ENCODE peak calls at places on chromosomes 6 and 20, in four cellular contexts. L is AG09309, U is activated B cell treated with CpG ODN at 0.5 μM for 24 hours, T is lower leg skin. C is an unnamed sample.

GRCh38 chr20:22575087-22575721 is 9.2 kb downstream of the FOXA2 start:
- DNase-seq in L (no peak), U (no peak), T (no peak), C (no peak)

GRCh38 chr6:139378882-139379341 is 4.5 kb upstream of the CITED2 start:
- DNase-seq in L (no peak), U (no peak), T (no peak), C (peak; percentile 39)

GRCh38 chr6:154202334-154202733 is 154.3 kb downstream of the IPCEF1 start:
- DNase-seq in L (no peak), U (no peak), T (no peak), C (no peak)

GRCh38 chr6:35557239-35557638 is 44.5 kb upstream of the TULP1 start:
- DNase-seq in L (no peak), U (no peak), T (no peak), C (no peak)

GRCh38 chr6:137866200-137866913 is 702 bp upstream of the TNFAIP3 start:
- DNase-seq in L (no peak), U (peak; percentile 74), T (peak; percentile 57), C (no peak)

GRCh38 chr20:14724465-14724864 is 387.1 kb upstream of the FLRT3 start:
- DNase-seq in L (no peak), U (no peak), T (no peak), C (no peak)

GRCh38 chr6:84910881-84911607 is 146.6 kb upstream of the TBX18 start:
- DNase-seq in L (no peak), U (no peak), T (no peak), C (no peak)

GRCh38 chr6:104483225-104483834 is 376.4 kb downstream of the HACE1 start:
- DNase-seq in L (no peak), U (no peak), T (no peak), C (no peak)

GRCh38 chr6:97697450-97697849 is 414.4 kb upstream of the MMS22L start:
- DNase-seq in L (no peak), U (no peak), T (no peak), C (no peak)

GRCh38 chr6:126535138-126535537 is 195.2 kb downstream of the CENPW start:
- DNase-seq in L (no peak), U (no peak), T (no peak), C (no peak)

GRCh38 chr6:15244605-15245360 is 1.1 kb upstream of the JARID2 start:
- DNase-seq in L (no peak), U (no peak), T (peak; percentile 73), C (peak; percentile 93)

GRCh38 chr20:47688385-47689381 is 96.6 kb downstream of the SULF2 start:
- DNase-seq in L (no peak), U (no peak), T (no peak), C (no peak)

GRCh38 chr20:38732981-38733380 is 8.7 kb downstream of the SLC32A1 start:
- DNase-seq in L (no peak), U (no peak), T (no peak), C (no peak)

GRCh38 chr20:48040051-48040450 is 254.8 kb upstream of the SULF2 start:
- DNase-seq in L (no peak), U (no peak), T (no peak), C (no peak)

GRCh38 chr6:66838764-66839163 is 1131.7 kb upstream of the EYS start:
- DNase-seq in L (no peak), U (no peak), T (no peak), C (no peak)

GRCh38 chr6:18595774-18596528 is 208.8 kb downstream of the RNF144B start:
- DNase-seq in L (peak; percentile 38), U (no peak), T (peak; percentile 82), C (no peak)

GRCh38 chr6:15249371-15250019 is 3.6 kb downstream of the JARID2 start:
- DNase-seq in L (no peak), U (no peak), T (no peak), C (no peak)

GRCh38 chr6:90544085-90544484 is 42.8 kb downstream of the MAP3K7 start:
- DNase-seq in L (no peak), U (no peak), T (no peak), C (no peak)

DNA sequence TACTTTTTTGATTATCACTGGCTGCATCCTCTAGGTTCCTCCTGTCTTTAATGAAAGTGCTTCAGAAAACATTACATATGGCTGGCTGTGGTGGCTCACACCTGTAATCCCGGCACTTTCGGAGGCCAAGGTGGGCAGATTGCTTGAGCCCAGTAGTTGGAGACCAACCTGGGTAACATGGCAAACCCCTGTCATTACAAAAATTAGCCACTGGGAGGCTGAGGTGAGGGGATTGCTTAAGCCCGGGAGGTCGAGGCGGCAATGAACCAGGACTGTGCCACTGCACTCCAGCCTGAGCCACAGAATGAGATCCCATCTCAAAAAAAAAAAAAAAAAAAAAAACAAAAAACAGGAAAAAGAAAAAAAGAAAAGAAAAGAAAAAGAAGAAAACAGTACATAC is 35.3 kb downstream of the BEND3 start:
- DNase-seq in L (no peak), U (no peak), T (no peak), C (no peak)
- TF ChIP-seq CTCF in L (peak; percentile 27), U (no peak), T (no peak), C (no peak)

DNA sequence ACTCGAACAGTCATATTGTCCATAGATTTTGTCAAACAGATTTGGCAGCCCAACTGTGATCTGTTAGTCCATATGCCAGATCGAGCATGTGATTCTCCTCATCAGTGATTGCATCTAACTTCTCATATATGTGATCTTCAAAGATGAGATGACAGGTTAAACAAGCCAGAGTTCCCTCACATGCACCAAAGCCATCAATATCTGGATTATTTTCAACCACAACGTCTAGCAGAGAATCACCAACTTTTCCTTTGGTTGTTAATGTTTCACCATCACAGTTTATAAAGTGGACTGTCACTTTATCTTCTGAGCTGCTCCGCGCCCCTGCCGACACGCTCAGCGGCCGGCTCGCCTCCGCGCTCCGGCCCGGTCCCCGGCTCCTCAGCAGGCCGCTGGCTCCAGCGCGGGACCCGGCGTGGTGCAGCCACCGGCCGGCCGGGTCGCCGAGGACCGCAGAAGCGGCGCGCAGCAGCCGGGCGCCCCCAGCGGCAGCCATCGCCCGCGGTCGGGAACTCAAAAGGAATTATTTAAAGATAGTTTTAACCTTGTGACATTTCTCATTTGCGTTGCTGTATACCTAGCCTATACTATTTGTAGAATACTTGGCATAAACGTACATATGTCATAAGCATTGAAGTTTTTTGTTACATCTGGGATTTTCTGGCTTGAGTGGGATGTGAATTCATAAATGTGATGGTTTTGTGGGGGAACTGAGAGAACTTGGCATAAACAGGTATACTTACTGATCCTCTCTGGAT is 40.1 kb upstream of the DYNLRB1 start:
- DNase-seq in L (no peak), U (peak; percentile 45), T (no peak), C (no peak)
- TF ChIP-seq CTCF in L (peak; percentile 45), U (no peak), T (no peak), C (peak; percentile 73)

GRCh38 chr20:31581391-31581790 is 23.7 kb upstream of the ID1 start:
- DNase-seq in L (no peak), U (no peak), T (no peak), C (no peak)
- TF ChIP-seq CTCF in L (no peak), U (no peak), T (no peak), C (no peak)

DNA sequence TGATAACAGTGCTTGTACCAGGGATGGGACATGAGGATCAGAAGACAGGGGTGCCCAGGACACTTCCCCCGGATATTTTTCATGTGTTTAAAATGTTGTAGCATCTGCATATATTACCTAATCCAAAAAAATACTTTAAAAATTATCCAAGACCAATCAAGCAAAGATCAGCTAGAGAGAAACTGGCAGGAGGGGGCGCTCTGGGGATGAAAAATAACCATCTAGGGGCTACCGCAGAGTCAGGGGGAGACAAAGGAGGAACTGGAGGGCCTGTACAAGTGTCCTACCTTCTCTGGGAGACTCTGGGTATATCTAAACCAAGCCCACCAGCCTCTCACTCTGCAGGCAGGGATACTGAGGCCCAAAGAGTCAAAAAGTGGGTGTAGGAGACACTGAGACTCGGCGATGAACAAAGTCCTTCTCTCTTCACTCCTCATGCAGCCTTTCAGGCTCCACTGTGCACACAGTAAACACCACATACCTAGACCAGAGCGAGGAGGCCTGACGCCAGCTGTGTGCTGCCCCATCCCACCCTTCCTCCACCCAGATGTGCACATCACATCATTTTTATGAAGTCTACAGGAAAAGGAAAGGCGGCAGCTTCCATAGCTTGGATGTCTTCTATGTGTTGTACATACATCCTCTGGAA is 9.8 kb downstream of the RIMS4 start:
- DNase-seq in L (no peak), U (no peak), T (no peak), C (no peak)
- TF ChIP-seq CTCF in L (no peak), U (no peak), T (no peak), C (no peak)

GRCh38 chr20:8951136-8951535 is 117.8 kb upstream of the PLCB4 start:
- DNase-seq in L (no peak), U (no peak), T (no peak), C (no peak)

DNA sequence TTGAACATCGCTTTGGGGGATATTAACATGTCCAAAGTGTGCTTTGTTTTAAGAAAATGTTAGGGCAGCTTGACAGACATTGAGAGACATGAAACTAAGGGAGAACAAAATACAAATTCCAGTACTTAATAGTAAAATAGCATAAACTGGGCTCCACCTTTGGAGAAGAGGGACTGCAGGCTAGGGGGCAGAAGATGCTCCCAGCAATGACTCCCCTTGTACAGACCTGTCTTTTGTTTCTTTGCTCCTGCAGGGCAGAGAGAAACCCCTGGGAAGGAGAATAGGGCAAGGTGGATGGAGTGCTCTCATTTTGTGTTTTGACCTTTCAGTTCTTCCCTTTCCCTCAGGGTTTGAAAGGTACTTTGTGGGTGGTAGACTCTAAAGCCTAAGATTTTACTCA is 115.6 kb upstream of the PLCB4 start:
- DNase-seq in L (no peak), U (no peak), T (no peak), C (no peak)
- TF ChIP-seq CTCF in L (no peak), U (no peak), T (no peak), C (no peak)

GRCh38 chr6:88238065-88238464 is 71.9 kb upstream of the CNR1 start:
- DNase-seq in L (no peak), U (no peak), T (no peak), C (no peak)
- TF ChIP-seq CTCF in L (peak; percentile 2), U (no peak), T (no peak), C (peak; percentile 32)

DNA sequence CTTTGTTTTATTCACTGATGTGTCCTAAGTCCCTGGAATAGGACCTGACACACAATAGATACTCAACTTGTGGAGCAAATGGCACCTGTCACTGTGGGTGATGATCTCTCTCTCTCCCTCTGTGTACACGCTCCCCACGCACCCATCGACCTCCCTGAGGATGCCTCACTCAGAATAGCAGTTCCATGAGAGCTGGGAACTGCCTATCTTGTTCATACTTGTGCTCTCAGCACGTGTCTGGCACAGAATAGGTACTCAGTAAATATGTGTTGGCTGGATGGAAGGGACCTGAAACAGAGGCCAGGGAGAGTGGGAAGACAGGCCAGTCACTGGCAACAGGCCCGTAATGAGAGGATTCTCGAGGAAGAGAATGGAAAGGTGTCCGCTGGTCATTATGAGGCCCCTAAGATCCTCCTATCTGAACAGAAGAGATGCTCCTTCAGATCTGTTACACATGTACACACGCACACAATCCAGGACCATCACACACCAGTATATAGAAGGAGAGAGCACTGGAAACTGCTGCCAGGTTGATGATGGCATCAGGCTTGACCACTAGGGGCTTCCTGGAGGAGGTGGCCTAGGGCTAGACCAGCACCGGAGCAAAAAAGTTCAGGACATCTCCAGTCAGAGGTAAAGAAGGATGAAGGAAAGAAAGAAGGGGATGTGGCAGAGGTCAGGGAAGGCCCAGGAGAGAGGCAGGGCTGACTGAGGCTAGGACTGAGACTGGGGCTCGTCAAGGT is 30.9 kb downstream of the VEGFA start:
- DNase-seq in L (no peak), U (no peak), T (no peak), C (no peak)
- TF ChIP-seq CTCF in L (peak; percentile 12), U (no peak), T (no peak), C (no peak)